ENCODE peak calls at places on chromosome 7, in five cellular contexts. X, B, A, U and K are unnamed samples.

GRCh38 chr7:129146237-129146979 is 1.9 kb downstream of the TSPAN33 start:
- DNase-seq in X (no peak), B (no peak), U (no peak), A (no peak), K (no peak)

GRCh38 chr7:8159595-8159994 is 102.4 kb downstream of the ICA1 start:
- DNase-seq in B (no peak), A (no peak), X (no peak), U (no peak), K (no peak)

GRCh38 chr7:8751557-8752231 is 318.3 kb downstream of the NXPH1 start:
- DNase-seq in X (no peak), B (no peak), U (peak), A (no peak), K (no peak)

GRCh38 chr7:20223356-20223755 is 6.2 kb upstream of the MACC1 start:
- DNase-seq in B (no peak), U (no peak), A (no peak), X (no peak), K (no peak)

GRCh38 chr7:30093351-30094019 is 41.3 kb upstream of the MTURN start:
- DNase-seq in U (no peak), X (no peak), B (no peak), A (no peak), K (no peak)

GRCh38 chr7:86058649-86059048 is 585.1 kb upstream of the GRM3 start:
- DNase-seq in U (no peak), B (no peak), X (no peak), A (no peak), K (no peak)

GRCh38 chr7:140060788-140061606 is 1.8 kb downstream of the PARP12 start:
- DNase-seq in A (no peak), U (peak), B (no peak), X (peak), K (no peak)

GRCh38 chr7:101728128-101728527 is 89.3 kb upstream of the CUX1 start:
- DNase-seq in A (no peak), X (no peak), U (no peak), B (no peak), K (no peak)

GRCh38 chr7:15626041-15626440 is 60.4 kb downstream of the MEOX2 start:
- DNase-seq in A (no peak), B (no peak), X (no peak), U (no peak), K (no peak)

GRCh38 chr7:158975526-158976467 is 119.4 kb downstream of the DYNC2I1 start:
- DNase-seq in A (no peak), B (no peak), X (no peak), U (no peak), K (no peak)

GRCh38 chr7:112236597-112236996 is 30.1 kb downstream of the ZNF277 start:
- DNase-seq in U (no peak), X (no peak), B (no peak), A (no peak), K (no peak)

GRCh38 chr7:46492460-46492859 is 571.4 kb upstream of the IGFBP3 start:
- DNase-seq in U (no peak), A (no peak), B (no peak), X (no peak), K (no peak)

GRCh38 chr7:83824214-83824613 is 175.3 kb upstream of the SEMA3E start:
- DNase-seq in A (no peak), X (no peak), B (no peak), U (no peak), K (no peak)

GRCh38 chr7:84107259-84107658 is 87.3 kb downstream of the SEMA3A start:
- DNase-seq in X (no peak), A (no peak), U (no peak), B (no peak), K (no peak)

GRCh38 chr7:141541375-141541774 is 9.8 kb upstream of the AGK start:
- DNase-seq in X (no peak), B (no peak), A (no peak), U (no peak), K (no peak)

GRCh38 chr7:33666526-33666925 is 238.8 kb upstream of the BMPER start:
- DNase-seq in B (no peak), U (no peak), X (no peak), A (no peak), K (no peak)

GRCh38 chr7:30659312-30659711 is 22.9 kb downstream of the CRHR2 start:
- DNase-seq in X (no peak), B (no peak), A (no peak), U (no peak), K (no peak)

GRCh38 chr7:45867471-45867870 is 5.4 kb downstream of the CCDC201 start:
- DNase-seq in B (no peak), A (no peak), U (no peak), X (no peak), K (no peak)

GRCh38 chr7:90621130-90621891 is 25.2 kb downstream of the CDK14 start:
- DNase-seq in B (no peak), A (no peak), X (no peak), U (no peak), K (no peak)

GRCh38 chr7:32221756-32222155 is 151.5 kb upstream of the PDE1C start:
- DNase-seq in U (no peak), B (no peak), X (no peak), A (no peak), K (no peak)

GRCh38 chr7:82723411-82723810 is 279.8 kb upstream of the CACNA2D1 start:
- DNase-seq in B (no peak), A (no peak), X (no peak), U (no peak), K (no peak)

GRCh38 chr7:130346339-130346905 is 1.8 kb downstream of the CPA5 start:
- DNase-seq in B (peak), X (no peak), U (no peak), A (no peak), K (no peak)

GRCh38 chr7:127877951-127878350 is 153.3 kb downstream of the LRRC4 start:
- DNase-seq in X (no peak), U (no peak), A (no peak), B (no peak), K (no peak)

GRCh38 chr7:7099584-7100014 is 82.7 kb upstream of the C1GALT1 start:
- DNase-seq in A (peak), X (peak), U (peak), B (no peak), K (no peak)

GRCh38 chr7:102468416-102469350 is 3.9 kb downstream of the LRWD1 start:
- DNase-seq in B (peak), U (no peak), A (no peak), X (peak), K (no peak)

GRCh38 chr7:28192786-28193581 is 12.4 kb upstream of the JAZF1 start:
- DNase-seq in X (no peak), U (no peak), A (no peak), B (no peak), K (no peak)

GRCh38 chr7:155190608-155191536 is 106.8 kb upstream of the INSIG1 start:
- DNase-seq in X (peak), A (no peak), U (peak), B (peak), K (no peak)

GRCh38 chr7:66173856-66174255 is 31.3 kb upstream of the TPST1 start:
- DNase-seq in X (no peak), A (no peak), U (no peak), B (no peak), K (no peak)

GRCh38 chr7:37538945-37539344 is 90.3 kb upstream of the ELMO1 start:
- DNase-seq in X (no peak), A (no peak), U (no peak), B (no peak), K (no peak)

GRCh38 chr7:98254951-98255610 is 3.0 kb upstream of the TECPR1 start:
- DNase-seq in A (no peak), B (no peak), U (no peak), X (no peak), K (no peak)

GRCh38 chr7:4748267-4748666 is 27.2 kb upstream of the AP5Z1 start:
- DNase-seq in B (no peak), X (no peak), U (no peak), A (no peak), K (no peak)

GRCh38 chr7:151520419-151521229 is 929 bp upstream of the RHEB start:
- DNase-seq in U (peak), A (peak), B (peak), X (peak), K (peak)

GRCh38 chr7:134514663-134515062 is 12.7 kb upstream of the AKR1B10 start:
- DNase-seq in X (peak), A (no peak), B (no peak), U (peak), K (no peak)

GRCh38 chr7:15225981-15226380 is 323.4 kb upstream of the DGKB start:
- DNase-seq in B (no peak), X (no peak), A (no peak), U (no peak), K (no peak)

GRCh38 chr7:130768854-130769253 is 34.8 kb upstream of the KLF14 start:
- DNase-seq in B (no peak), X (no peak), U (no peak), A (no peak), K (no peak)

GRCh38 chr7:22002731-22003130 is 57.0 kb upstream of the CDCA7L start:
- DNase-seq in U (no peak), A (no peak), X (no peak), B (no peak), K (no peak)

GRCh38 chr7:155685070-155685790 is 40.8 kb downstream of the RBM33 start:
- DNase-seq in X (no peak), A (no peak), B (no peak), U (no peak), K (no peak)

GRCh38 chr7:101912711-101913110 is 95.3 kb downstream of the CUX1 start:
- DNase-seq in U (no peak), B (no peak), A (no peak), X (no peak), K (no peak)

GRCh38 chr7:95469850-95470249 is 15.9 kb upstream of the ASB4 start:
- DNase-seq in B (no peak), A (no peak), U (no peak), X (no peak), K (no peak)

GRCh38 chr7:116271980-116272886 is 61.9 kb downstream of the TES start:
- DNase-seq in B (no peak), X (no peak), A (peak), U (peak), K (no peak)
- H3K27ac ChIP-seq in B (peak), X (no peak), A (peak), U (peak), K (no peak)

GRCh38 chr7:55534916-55535636 is 37.2 kb downstream of the VOPP1 start:
- DNase-seq in A (no peak), B (no peak), U (no peak), X (no peak), K (no peak)
- H3K27ac ChIP-seq in A (no peak), B (peak), U (peak), X (peak), K (no peak)

GRCh38 chr7:122887848-122888247 is 1.6 kb upstream of the CADPS2 start:
- DNase-seq in B (no peak), U (no peak), A (no peak), X (no peak), K (no peak)
- H3K27ac ChIP-seq in B (peak), U (no peak), A (no peak), X (no peak), K (no peak)

GRCh38 chr7:44798649-44799275 is 2.3 kb downstream of the PPIA start:
- DNase-seq in B (no peak), X (no peak), A (no peak), U (no peak), K (no peak)
- H3K27ac ChIP-seq in B (peak), X (no peak), A (peak), U (peak), K (no peak)

GRCh38 chr7:585229-585711 is 65.6 kb upstream of the PDGFA start:
- DNase-seq in B (no peak), X (no peak), U (no peak), A (no peak), K (no peak)

GRCh38 chr7:585873-586272 is 66.2 kb upstream of the PDGFA start:
- DNase-seq in B (no peak), U (no peak), A (no peak), X (no peak), K (no peak)

GRCh38 chr7:584122-584465 is 64.4 kb upstream of the PDGFA start:
- DNase-seq in U (peak), A (no peak), X (no peak), B (no peak), K (no peak)

GRCh38 chr7:583410-584121 is 63.9 kb upstream of the PDGFA start:
- DNase-seq in X (no peak), A (no peak), B (no peak), U (no peak), K (no peak)

GRCh38 chr7:584820-585219 is 65.2 kb upstream of the PDGFA start:
- DNase-seq in B (no peak), A (no peak), U (no peak), X (no peak), K (no peak)
- H3K27ac ChIP-seq in B (no peak), A (no peak), U (no peak), X (no peak), K (no peak)

GRCh38 chr7:23387583-23387982 is 82.7 kb downstream of the IGF2BP3 start:
- DNase-seq in B (no peak), X (no peak), A (no peak), U (no peak), K (no peak)
- H3K27ac ChIP-seq in B (no peak), X (no peak), A (no peak), U (no peak), K (no peak)

DNA sequence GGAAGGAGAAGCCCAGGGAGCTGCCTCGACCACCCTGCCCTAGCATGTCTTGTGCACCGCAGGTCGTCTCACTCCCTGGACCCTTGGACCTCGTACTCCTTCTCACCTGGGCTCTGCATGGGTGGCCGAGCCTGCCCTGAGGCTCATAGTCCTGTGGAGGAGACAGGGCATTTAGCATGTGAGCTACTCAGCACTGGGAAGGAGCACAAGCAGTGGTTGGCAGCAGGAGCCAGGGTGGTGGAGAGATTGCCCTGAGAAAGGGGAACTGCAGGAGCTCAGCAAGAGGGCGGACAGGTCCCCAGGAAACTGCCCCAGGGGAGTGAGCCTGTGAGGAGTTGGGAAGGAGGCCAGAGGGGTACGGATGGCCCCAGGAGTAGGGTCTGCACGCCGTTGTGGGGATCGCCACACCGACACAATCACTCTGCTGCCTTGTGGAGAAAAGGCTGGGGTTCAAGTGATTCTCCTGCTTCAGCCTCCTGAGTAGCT is 17.5 kb downstream of the UBE2D4 start:
- DNase-seq in X (no peak), B (no peak), A (no peak), U (no peak), K (no peak)
- H3K27ac ChIP-seq in X (no peak), B (no peak), A (no peak), U (no peak), K (no peak)

GRCh38 chr7:42142089-42142488 is 94.9 kb downstream of the GLI3 start:
- DNase-seq in B (no peak), U (no peak), X (no peak), A (no peak), K (no peak)

GRCh38 chr7:42144253-42145002 is 92.6 kb downstream of the GLI3 start:
- DNase-seq in B (no peak), U (no peak), A (no peak), X (no peak), K (no peak)

GRCh38 chr7:42143605-42144252 is 93.3 kb downstream of the GLI3 start:
- DNase-seq in U (no peak), X (no peak), B (no peak), A (no peak), K (no peak)

GRCh38 chr7:42151309-42151708 is 85.7 kb downstream of the GLI3 start:
- DNase-seq in U (no peak), X (peak), B (no peak), A (no peak), K (no peak)

GRCh38 chr7:42145539-42145938 is 91.5 kb downstream of the GLI3 start:
- DNase-seq in B (no peak), U (no peak), A (no peak), X (no peak), K (no peak)
- H3K27ac ChIP-seq in B (no peak), U (no peak), A (no peak), X (no peak), K (no peak)